ENCODE peak calls at places on chromosomes 11 and 22, in ten cellular contexts. H is activated CD4-positive, alpha-beta T cell treated with anti-CD3 and anti-CD28 coated beads, Interleukin-2, amount 50 U/mL, for 4 hours; Y is heart right ventricle; N is DMS79 treated with DMSO at 0.1 percent for 48 hours; C is AML-193; A is SHP77; I is T follicular helper cell; S is stimulated activated CD8-positive, alpha-beta memory T cell treated with anti-CD3 and anti-CD28 coated beads, Interleukin-7, amount 100 ng/mL, for 1 hour; D is GM04503; L is left ventricle myocardium inferior. K is an unnamed sample.

GRCh38 chr11:69325446-69325845 is 31.5 kb downstream of the MYEOV start:
- DNase-seq in Y (no peak), I (no peak), D (no peak), C (no peak), H (no peak), L (no peak), A (no peak), S (no peak), N (no peak), K (no peak)

GRCh38 chr11:23976776-23977380 is 520.0 kb upstream of the LUZP2 start:
- DNase-seq in I (no peak), C (no peak), N (no peak), A (no peak), H (no peak), Y (no peak), D (peak), S (no peak), L (no peak), K (no peak)

GRCh38 chr11:119368121-119369034 is 13.1 kb downstream of the USP2 start:
- DNase-seq in L (peak), I (no peak), C (no peak), Y (peak), D (no peak), S (no peak), N (peak), H (no peak), A (no peak), K (no peak)

GRCh38 chr11:116073854-116074837 is 569.9 kb upstream of the CADM1 start:
- DNase-seq in C (no peak), I (no peak), A (peak), D (no peak), L (peak), H (no peak), N (peak), S (no peak), Y (peak), K (no peak)

GRCh38 chr22:45212306-45212709 is 28.4 kb downstream of the KIAA0930 start:
- DNase-seq in L (peak), C (no peak), I (no peak), S (no peak), H (no peak), N (no peak), A (peak), D (peak), Y (peak), K (peak)

GRCh38 chr11:62680825-62681240 is 2.0 kb upstream of the UBXN1 start:
- DNase-seq in L (peak), H (no peak), Y (peak), A (peak), S (no peak), I (no peak), D (peak), N (peak), C (peak), K (peak)

GRCh38 chr22:45510376-45511232 is 7.9 kb downstream of the FBLN1 start:
- DNase-seq in A (no peak), D (no peak), L (no peak), C (no peak), I (no peak), H (no peak), S (no peak), N (no peak), Y (no peak), K (no peak)

GRCh38 chr11:64153831-64154230 is 12.1 kb downstream of the MACROD1 start:
- DNase-seq in I (no peak), Y (no peak), C (no peak), L (no peak), S (no peak), D (no peak), H (no peak), N (no peak), A (no peak), K (no peak)

GRCh38 chr11:91248199-91248807 is 976.3 kb upstream of the FAT3 start:
- DNase-seq in I (no peak), A (peak), L (no peak), D (no peak), C (peak), N (no peak), H (no peak), Y (peak), S (no peak), K (no peak)

GRCh38 chr11:114207096-114207495 is 89.1 kb upstream of the NNMT start:
- DNase-seq in I (no peak), H (no peak), A (no peak), Y (no peak), L (no peak), D (no peak), C (no peak), N (no peak), S (no peak), K (no peak)